ENCODE peak calls at places on chromosome 11, in six cellular contexts. X is neural progenitor cell, W is colonic mucosa, P is hepatocyte, T is gastrocnemius medialis, H is psoas muscle. A is an unnamed sample.

GRCh38 chr11:102220728-102221467 is 96.4 kb upstream of the BIRC3 start:
- DNase-seq in X (no peak), W (no peak), P (no peak), T (no peak), H (no peak), A (no peak)

GRCh38 chr11:74157169-74157568 is 13.6 kb downstream of the C2CD3 start:
- DNase-seq in X (no peak), W (no peak), P (no peak), T (no peak), H (no peak), A (no peak)

GRCh38 chr11:12192796-12193514 is 82.6 kb downstream of the MICAL2 start:
- DNase-seq in X (no peak), W (no peak), P (no peak), T (no peak), H (no peak), A (no peak)

GRCh38 chr11:103659743-103660142 is 376.7 kb upstream of the DDI1 start:
- DNase-seq in X (no peak), W (no peak), P (no peak), T (no peak), H (no peak), A (no peak)

GRCh38 chr11:65525659-65526480 is 987 bp downstream of the SCYL1 start:
- DNase-seq in X (no peak), W (no peak), P (no peak), T (no peak), H (no peak), A (no peak)

GRCh38 chr11:19377855-19378254 is 137.1 kb upstream of the E2F8 start:
- DNase-seq in X (no peak), W (no peak), P (no peak), T (no peak), H (no peak), A (no peak)

GRCh38 chr11:69715446-69715845 is 11.6 kb upstream of the FGF19 start:
- DNase-seq in X (no peak), W (no peak), P (no peak), T (no peak), H (no peak), A (no peak)

GRCh38 chr11:72191961-72192381 is at the start of gene FOLR1:
- DNase-seq in X (peak; percentile 56), W (no peak), P (no peak), T (no peak), H (no peak), A (peak; percentile 84)

GRCh38 chr11:26649884-26650283 is 72.0 kb downstream of the SLC5A12 start:
- DNase-seq in X (peak; percentile 86), W (peak; percentile 75), P (peak; percentile 84), T (peak; percentile 12), H (no peak), A (peak; percentile 73)

GRCh38 chr11:131079036-131079435 is 162.8 kb upstream of the SNX19 start:
- DNase-seq in X (no peak), W (no peak), P (no peak), T (no peak), H (no peak), A (no peak)

GRCh38 chr11:92342886-92343285 is 118.3 kb downstream of the FAT3 start:
- DNase-seq in X (no peak), W (no peak), P (no peak), T (no peak), H (no peak), A (no peak)

GRCh38 chr11:3994030-3994640 is 100.5 kb upstream of the RRM1 start:
- DNase-seq in X (no peak), W (no peak), P (no peak), T (no peak), H (no peak), A (no peak)

GRCh38 chr11:122673706-122674105 is 18.2 kb downstream of the UBASH3B start:
- DNase-seq in X (no peak), W (no peak), P (no peak), T (no peak), H (no peak), A (no peak)

GRCh38 chr11:6927030-6927617 is 898 bp downstream of the ZNF215 start:
- DNase-seq in X (no peak), W (peak; percentile 23), P (no peak), T (no peak), H (no peak), A (no peak)

GRCh38 chr11:75925785-75926164 is 110.8 kb downstream of the UVRAG start:
- DNase-seq in X (no peak), W (no peak), P (no peak), T (no peak), H (no peak), A (no peak)

GRCh38 chr11:19336331-19336730 is 95.6 kb upstream of the E2F8 start:
- DNase-seq in X (no peak), W (no peak), P (no peak), T (no peak), H (no peak), A (no peak)

GRCh38 chr11:47861762-47862161 is 13.6 kb upstream of the NUP160 start:
- DNase-seq in X (no peak), W (no peak), P (no peak), T (no peak), H (no peak), A (no peak)

GRCh38 chr11:65558002-65558784 is at the start of gene LTBP3:
- DNase-seq in X (peak; percentile 69), W (peak; percentile 70), P (peak; percentile 89), T (peak; percentile 86), H (peak; percentile 89), A (peak; percentile 82)

GRCh38 chr11:93444671-93445073 is 98.5 kb downstream of the SMCO4 start:
- DNase-seq in X (peak; percentile 90), W (peak; percentile 40), P (peak; percentile 82), T (no peak), H (no peak), A (peak; percentile 73)

GRCh38 chr11:117912497-117912896 is 16.7 kb downstream of the TMPRSS13 start:
- DNase-seq in X (no peak), W (no peak), P (no peak), T (no peak), H (no peak), A (no peak)

GRCh38 chr11:17313349-17314231 is 37.1 kb downstream of the NUCB2 start:
- DNase-seq in X (no peak), W (no peak), P (no peak), T (no peak), H (no peak), A (no peak)

DNA sequence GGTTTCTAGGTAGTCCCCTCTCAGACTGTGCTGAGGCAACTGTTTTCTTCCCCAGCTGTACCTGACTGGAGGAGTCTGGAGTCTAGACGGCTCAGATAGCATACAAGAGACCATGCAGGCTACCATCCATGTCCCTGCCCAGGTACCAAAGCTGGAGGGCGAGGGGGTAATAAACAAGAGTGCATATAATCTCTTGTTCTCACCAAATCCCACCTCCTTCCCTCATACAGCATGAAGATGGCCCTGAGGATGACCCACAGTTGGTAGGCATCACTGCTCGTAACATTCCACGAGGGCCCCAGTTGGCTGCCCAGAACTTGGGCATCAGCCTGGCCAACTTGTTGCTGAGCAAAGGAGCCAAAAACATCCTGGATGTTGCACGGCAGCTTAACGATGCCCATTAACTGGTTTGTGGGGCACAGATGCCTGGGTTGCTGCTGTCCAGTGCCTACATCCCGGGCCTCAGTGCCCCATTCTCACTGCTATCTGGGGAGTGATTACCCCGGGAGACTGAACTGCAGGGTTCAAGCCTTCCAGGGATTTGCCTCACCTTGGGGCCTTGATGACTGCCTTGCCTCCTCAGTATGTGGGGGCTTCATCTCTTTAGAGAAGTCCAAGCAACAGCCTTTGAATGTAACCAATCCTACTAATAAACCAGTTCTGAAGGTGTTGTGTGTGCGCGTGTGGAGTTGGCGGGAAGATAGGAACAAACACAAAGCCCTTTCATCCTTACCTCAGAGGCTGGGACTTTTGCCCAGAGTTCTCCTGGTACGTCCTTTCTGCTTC is 8.4 kb downstream of the HMBS start:
- DNase-seq in X (no peak), W (no peak), P (no peak), T (no peak), H (no peak), A (no peak)
- H3K36me3 ChIP-seq in X (no peaks in the 10 kb centered on the region), W (peaks cover 5% of the 10 kb centered on the region), P (no peaks in the 10 kb centered on the region), T (peaks cover 26% of the 10 kb centered on the region), H (peaks cover 62% of the 10 kb centered on the region), A (peaks cover 9% of the 10 kb centered on the region)

GRCh38 chr11:990101-990500 is 46.4 kb downstream of the MUC6 start:
- DNase-seq in X (no peak), W (no peak), P (no peak), T (no peak), H (no peak), A (no peak)
- TF ChIP-seq CTCF in X (no peak), W (no peak), P (no peak), T (no peak), H (no peak), A (no peak)

GRCh38 chr11:125553357-125553756 is 15.9 kb upstream of the EI24 start:
- DNase-seq in X (no peak), W (no peak), P (no peak), T (no peak), H (no peak), A (peak; percentile 39)
- H3K9me3 ChIP-seq in X (peaks cover 11% of the 10 kb centered on the region), W (peaks cover 5% of the 10 kb centered on the region), P (peaks cover 7% of the 10 kb centered on the region), T (no peaks in the 10 kb centered on the region), H (peaks cover 12% of the 10 kb centered on the region), A (peaks cover 49% of the 10 kb centered on the region)

DNA sequence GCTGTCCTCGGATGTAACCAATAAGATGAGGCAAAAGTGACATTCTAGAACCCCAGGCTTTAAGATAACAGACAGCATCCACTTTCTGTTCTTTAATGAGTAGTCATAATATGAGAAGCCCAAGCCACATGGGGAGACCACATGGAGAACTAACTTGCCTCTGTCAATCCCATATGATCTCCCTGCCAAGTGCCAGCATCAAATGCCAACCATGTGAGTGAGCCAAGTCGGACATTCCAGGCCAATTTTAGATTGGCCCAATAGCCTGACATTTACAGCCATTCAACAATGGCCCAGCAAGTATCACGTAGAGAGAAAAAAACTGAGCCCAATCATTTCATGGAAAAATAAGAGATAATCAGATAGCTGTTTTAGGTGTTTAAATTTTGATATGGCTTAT is 2048.3 kb upstream of the RAG2 start:
- DNase-seq in X (no peak), W (no peak), P (no peak), T (no peak), H (no peak), A (no peak)
- H3K36me3 ChIP-seq in X (no peaks in the 10 kb centered on the region), W (no peaks in the 10 kb centered on the region), P (no peaks in the 10 kb centered on the region), T (no peaks in the 10 kb centered on the region), H (no peaks in the 10 kb centered on the region), A (no peaks in the 10 kb centered on the region)

DNA sequence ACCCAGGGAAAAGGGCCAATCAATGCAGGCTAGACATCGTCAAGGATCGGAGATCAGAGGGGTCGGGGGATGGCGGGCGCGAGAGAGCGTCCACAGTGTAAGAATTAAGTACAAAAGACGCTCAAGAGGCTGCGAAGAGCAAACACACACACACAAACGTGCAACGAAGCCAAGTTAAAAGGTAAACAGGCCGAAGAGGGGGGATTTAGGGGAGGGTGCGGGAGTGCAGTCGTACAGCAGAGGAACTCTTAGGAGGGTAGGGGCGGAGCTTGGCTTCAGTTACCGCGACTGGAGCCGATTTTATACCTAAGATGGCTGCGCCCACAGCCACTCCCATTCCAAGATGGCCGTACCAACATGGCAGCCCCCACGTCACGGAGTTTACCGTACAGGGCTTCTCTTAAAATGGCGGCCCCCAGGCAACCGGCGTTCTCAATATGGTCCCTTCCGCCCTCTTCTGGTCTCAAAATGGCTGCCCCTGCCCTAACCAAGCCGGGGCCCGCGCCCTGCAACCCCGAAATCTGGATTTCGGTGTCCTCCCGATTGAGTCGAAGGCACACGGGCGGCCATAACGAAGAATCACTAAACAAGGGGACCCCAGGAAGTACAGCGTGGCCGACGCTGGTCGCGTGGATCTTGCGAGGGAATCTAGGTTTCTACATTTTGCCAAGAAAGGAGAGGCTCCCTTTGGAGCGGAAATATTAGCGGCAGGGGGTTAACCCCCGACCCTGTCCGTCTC is 2.0 kb downstream of the GNG3 start:
- DNase-seq in X (peak; percentile 99), W (peak; percentile 97), P (peak; percentile 99), T (peak; percentile 99), H (peak; percentile 97), A (no peak)
- TF ChIP-seq CTCF in X (no peak), W (no peak), P (no peak), T (peak; percentile 23), H (no peak), A (no peak)